ENCODE peak calls at places on chromosomes 6 and 20, in eight cellular contexts. One of them, this sample, is unnamed.
A peak's percentile ranks its signal among the peaks of the same experiment; 100 is the strongest.

GRCh38 chr6:86526238-86526637 is 411.1 kb upstream of the HTR1E start:
- DNase-seq in Panc1: no peak
- DNase-seq in SJSA1: no peak
- DNase-seq in suprapubic skin: no peak
- DNase-seq in tibial artery: no peak
- DNase-seq in heart right ventricle: no peak
- DNase-seq in heart left ventricle: no peak
- DNase-seq in CD8-positive, alpha-beta memory T cell: no peak
- DNase-seq in this sample: no peak

GRCh38 chr20:23459431-23460112 is 6.9 kb upstream of the CST11 start:
- DNase-seq in heart right ventricle: no peak
- DNase-seq in suprapubic skin: no peak
- DNase-seq in CD8-positive, alpha-beta memory T cell: no peak
- DNase-seq in Panc1: no peak
- DNase-seq in heart left ventricle: no peak
- DNase-seq in SJSA1: no peak
- DNase-seq in tibial artery: no peak
- DNase-seq in this sample: no peak

GRCh38 chr6:66568271-66568670 is 861.2 kb upstream of the EYS start:
- DNase-seq in suprapubic skin: no peak
- DNase-seq in heart right ventricle: no peak
- DNase-seq in SJSA1: no peak
- DNase-seq in tibial artery: no peak
- DNase-seq in heart left ventricle: no peak
- DNase-seq in CD8-positive, alpha-beta memory T cell: no peak
- DNase-seq in Panc1: no peak
- DNase-seq in this sample: no peak

GRCh38 chr6:5765141-5765760 is 241.5 kb downstream of the NRN1 start:
- DNase-seq in SJSA1: no peak
- DNase-seq in suprapubic skin: peak; percentile 72
- DNase-seq in tibial artery: peak; percentile 76
- DNase-seq in Panc1: no peak
- DNase-seq in heart right ventricle: no peak
- DNase-seq in CD8-positive, alpha-beta memory T cell: no peak
- DNase-seq in heart left ventricle: no peak
- DNase-seq in this sample: no peak

GRCh38 chr20:19047040-19047950 is 165.1 kb upstream of the SLC24A3 start:
- DNase-seq in CD8-positive, alpha-beta memory T cell: no peak
- DNase-seq in tibial artery: peak; percentile 86
- DNase-seq in heart left ventricle: no peak
- DNase-seq in heart right ventricle: peak; percentile 40
- DNase-seq in SJSA1: no peak
- DNase-seq in Panc1: no peak
- DNase-seq in suprapubic skin: peak; percentile 86
- DNase-seq in this sample: peak; percentile 9

GRCh38 chr6:82741325-82741995 is 324.2 kb downstream of the UBE3D start:
- DNase-seq in SJSA1: no peak
- DNase-seq in Panc1: no peak
- DNase-seq in heart left ventricle: no peak
- DNase-seq in suprapubic skin: no peak
- DNase-seq in tibial artery: no peak
- DNase-seq in CD8-positive, alpha-beta memory T cell: no peak
- DNase-seq in heart right ventricle: no peak
- DNase-seq in this sample: no peak

GRCh38 chr6:168526841-168527281 is 85.9 kb downstream of the SMOC2 start:
- DNase-seq in heart right ventricle: peak; percentile 28
- DNase-seq in Panc1: no peak
- DNase-seq in tibial artery: peak; percentile 89
- DNase-seq in CD8-positive, alpha-beta memory T cell: no peak
- DNase-seq in suprapubic skin: no peak
- DNase-seq in heart left ventricle: no peak
- DNase-seq in SJSA1: no peak
- DNase-seq in this sample: peak; percentile 61

GRCh38 chr20:58817748-58818147 is 33.0 kb downstream of the GNAS-AS1 start:
- DNase-seq in SJSA1: no peak
- DNase-seq in heart left ventricle: no peak
- DNase-seq in heart right ventricle: no peak
- DNase-seq in suprapubic skin: no peak
- DNase-seq in tibial artery: no peak
- DNase-seq in CD8-positive, alpha-beta memory T cell: no peak
- DNase-seq in Panc1: no peak
- DNase-seq in this sample: no peak

GRCh38 chr6:44256291-44257006 is 879 bp downstream of the SLC35B2 start:
- DNase-seq in heart left ventricle: no peak
- DNase-seq in heart right ventricle: no peak
- DNase-seq in suprapubic skin: no peak
- DNase-seq in Panc1: no peak
- DNase-seq in tibial artery: no peak
- DNase-seq in SJSA1: no peak
- DNase-seq in CD8-positive, alpha-beta memory T cell: no peak
- DNase-seq in this sample: peak; percentile 73

GRCh38 chr20:44187054-44187762 is at the start of gene JPH2:
- DNase-seq in heart left ventricle: peak; percentile 76
- DNase-seq in heart right ventricle: peak; percentile 84
- DNase-seq in CD8-positive, alpha-beta memory T cell: no peak
- DNase-seq in suprapubic skin: no peak
- DNase-seq in Panc1: no peak
- DNase-seq in SJSA1: peak; percentile 90
- DNase-seq in tibial artery: peak; percentile 94
- DNase-seq in this sample: peak; percentile 91

GRCh38 chr6:107603029-107603428 is 113.1 kb downstream of the SOBP start:
- DNase-seq in heart left ventricle: no peak
- DNase-seq in suprapubic skin: no peak
- DNase-seq in tibial artery: no peak
- DNase-seq in Panc1: no peak
- DNase-seq in SJSA1: no peak
- DNase-seq in CD8-positive, alpha-beta memory T cell: no peak
- DNase-seq in heart right ventricle: no peak
- DNase-seq in this sample: no peak

GRCh38 chr6:163780993-163781392 is 366.5 kb downstream of the QKI start:
- DNase-seq in Panc1: no peak
- DNase-seq in tibial artery: no peak
- DNase-seq in suprapubic skin: no peak
- DNase-seq in heart right ventricle: peak; percentile 62
- DNase-seq in heart left ventricle: peak; percentile 69
- DNase-seq in SJSA1: no peak
- DNase-seq in CD8-positive, alpha-beta memory T cell: no peak
- DNase-seq in this sample: peak; percentile 50

GRCh38 chr6:17707371-17707651 is 586 bp upstream of the NUP153 start:
- DNase-seq in tibial artery: no peak
- DNase-seq in heart left ventricle: no peak
- DNase-seq in Panc1: no peak
- DNase-seq in CD8-positive, alpha-beta memory T cell: no peak
- DNase-seq in suprapubic skin: no peak
- DNase-seq in SJSA1: no peak
- DNase-seq in heart right ventricle: no peak
- DNase-seq in this sample: no peak

GRCh38 chr6:11232968-11233626 is 629 bp upstream of the NEDD9 start:
- DNase-seq in suprapubic skin: no peak
- DNase-seq in SJSA1: no peak
- DNase-seq in heart left ventricle: no peak
- DNase-seq in Panc1: no peak
- DNase-seq in CD8-positive, alpha-beta memory T cell: no peak
- DNase-seq in tibial artery: peak; percentile 65
- DNase-seq in heart right ventricle: no peak
- DNase-seq in this sample: no peak

GRCh38 chr6:142696689-142697088 is 248.3 kb downstream of the HIVEP2 start:
- DNase-seq in tibial artery: peak; percentile 77
- DNase-seq in SJSA1: no peak
- DNase-seq in suprapubic skin: no peak
- DNase-seq in CD8-positive, alpha-beta memory T cell: no peak
- DNase-seq in heart left ventricle: no peak
- DNase-seq in Panc1: no peak
- DNase-seq in heart right ventricle: no peak
- DNase-seq in this sample: peak; percentile 48

GRCh38 chr20:50379049-50379990 is 130.9 kb upstream of the PTPN1 start:
- DNase-seq in suprapubic skin: peak; percentile 95
- DNase-seq in tibial artery: peak; percentile 97
- DNase-seq in Panc1: no peak
- DNase-seq in SJSA1: no peak
- DNase-seq in heart right ventricle: peak; percentile 94
- DNase-seq in heart left ventricle: peak; percentile 90
- DNase-seq in CD8-positive, alpha-beta memory T cell: no peak
- DNase-seq in this sample: no peak

DNA sequence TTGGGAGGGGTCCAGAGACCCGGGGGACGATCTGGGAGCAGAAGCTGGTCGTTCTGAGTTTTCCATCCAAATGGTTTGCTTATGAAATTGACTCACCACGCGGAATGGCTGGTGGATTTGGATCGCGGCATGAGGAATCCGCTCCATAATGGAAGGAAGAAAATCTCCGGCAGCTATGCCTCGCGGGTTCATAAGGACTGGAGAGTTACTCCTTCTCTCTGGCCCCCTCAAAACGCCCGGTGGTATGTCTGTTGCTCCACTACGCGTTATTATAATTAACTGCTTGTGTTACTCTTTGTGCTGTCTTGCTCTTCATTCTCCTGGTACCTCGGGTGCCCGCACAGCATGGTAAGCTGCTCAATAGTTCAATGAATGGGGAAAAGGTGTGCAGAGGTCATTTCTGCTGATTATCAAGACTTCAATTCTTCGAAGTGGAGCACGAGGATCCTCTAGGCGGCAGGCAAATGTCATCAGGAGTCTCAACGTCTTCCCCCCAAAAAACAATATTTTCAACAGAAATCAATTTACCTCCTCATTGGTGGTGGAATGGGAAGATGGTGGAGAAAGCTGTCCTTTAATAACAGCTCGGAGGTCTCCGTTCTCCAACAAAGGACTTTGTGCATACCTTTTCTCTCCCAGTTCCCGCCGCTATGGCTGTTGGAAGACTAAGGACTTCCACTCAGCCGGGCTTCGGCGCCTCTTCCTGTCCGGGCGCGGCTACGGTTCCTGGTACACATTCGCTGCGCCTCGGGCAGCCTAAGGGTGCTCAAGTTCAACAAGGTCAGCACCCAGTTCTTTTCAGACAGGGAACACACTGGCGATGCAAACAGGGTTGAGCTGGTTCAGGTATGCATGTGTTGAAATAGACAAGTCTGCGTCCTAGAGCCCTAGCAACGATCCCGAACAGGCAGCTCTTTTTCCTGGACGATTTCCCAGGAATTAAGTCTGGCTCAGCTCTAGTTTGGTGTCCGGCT is 9.2 kb upstream of the PRSS16 start:
- DNase-seq in heart right ventricle: no peak
- DNase-seq in SJSA1: no peak
- DNase-seq in Panc1: no peak
- DNase-seq in heart left ventricle: no peak
- DNase-seq in CD8-positive, alpha-beta memory T cell: no peak
- DNase-seq in tibial artery: no peak
- DNase-seq in suprapubic skin: no peak
- DNase-seq in this sample: peak; percentile 49
- H3K4me3 ChIP-seq in heart right ventricle: no peak overlapping the region
- H3K4me3 ChIP-seq in SJSA1: no peak overlapping the region
- H3K4me3 ChIP-seq in Panc1: peak overlapping the region; percentile 75
- H3K4me3 ChIP-seq in heart left ventricle: no peak overlapping the region
- H3K4me3 ChIP-seq in CD8-positive, alpha-beta memory T cell: no peak overlapping the region
- H3K4me3 ChIP-seq in tibial artery: no peak overlapping the region
- H3K4me3 ChIP-seq in suprapubic skin: no peak overlapping the region
- H3K4me3 ChIP-seq in this sample: peak overlapping the region; percentile 46

GRCh38 chr20:62585571-62585970 is 56.7 kb upstream of the SLCO4A1 start:
- DNase-seq in tibial artery: no peak
- DNase-seq in heart right ventricle: no peak
- DNase-seq in CD8-positive, alpha-beta memory T cell: no peak
- DNase-seq in Panc1: no peak
- DNase-seq in heart left ventricle: peak; percentile 33
- DNase-seq in SJSA1: no peak
- DNase-seq in suprapubic skin: no peak
- DNase-seq in this sample: no peak
- H3K27me3 ChIP-seq in tibial artery: peaks cover 74% of the 10 kb centered on the region
- H3K27me3 ChIP-seq in heart right ventricle: peaks cover 11% of the 10 kb centered on the region
- H3K27me3 ChIP-seq in CD8-positive, alpha-beta memory T cell: peaks cover 7% of the 10 kb centered on the region
- H3K27me3 ChIP-seq in Panc1: no peaks in the 10 kb centered on the region
- H3K27me3 ChIP-seq in heart left ventricle: peaks cover 29% of the 10 kb centered on the region
- H3K27me3 ChIP-seq in SJSA1: peaks cover 69% of the 10 kb centered on the region
- H3K27me3 ChIP-seq in suprapubic skin: peaks cover 84% of the 10 kb centered on the region
- H3K27me3 ChIP-seq in this sample: no peaks in the 10 kb centered on the region

GRCh38 chr6:159726918-159727716 is at the start of gene WTAP:
- DNase-seq in heart left ventricle: peak; percentile 97
- DNase-seq in CD8-positive, alpha-beta memory T cell: peak; percentile 95
- DNase-seq in SJSA1: peak; percentile 94
- DNase-seq in Panc1: peak; percentile 64
- DNase-seq in tibial artery: peak; percentile 98
- DNase-seq in suprapubic skin: peak; percentile 96
- DNase-seq in heart right ventricle: peak; percentile 95
- DNase-seq in this sample: peak; percentile 98

GRCh38 chr6:159727717-159728440 is 573 bp downstream of the WTAP start:
- DNase-seq in Panc1: no peak
- DNase-seq in SJSA1: no peak
- DNase-seq in heart left ventricle: no peak
- DNase-seq in tibial artery: no peak
- DNase-seq in heart right ventricle: no peak
- DNase-seq in CD8-positive, alpha-beta memory T cell: no peak
- DNase-seq in suprapubic skin: no peak
- DNase-seq in this sample: no peak

GRCh38 chr6:159724778-159725177 is 2.5 kb upstream of the WTAP start:
- DNase-seq in heart left ventricle: no peak
- DNase-seq in suprapubic skin: no peak
- DNase-seq in CD8-positive, alpha-beta memory T cell: no peak
- DNase-seq in Panc1: no peak
- DNase-seq in SJSA1: no peak
- DNase-seq in tibial artery: no peak
- DNase-seq in heart right ventricle: no peak
- DNase-seq in this sample: no peak

GRCh38 chr6:159728552-159728951 is 1.2 kb downstream of the WTAP start:
- DNase-seq in heart right ventricle: no peak
- DNase-seq in CD8-positive, alpha-beta memory T cell: no peak
- DNase-seq in tibial artery: no peak
- DNase-seq in heart left ventricle: no peak
- DNase-seq in Panc1: no peak
- DNase-seq in suprapubic skin: no peak
- DNase-seq in SJSA1: no peak
- DNase-seq in this sample: no peak

GRCh38 chr6:159726196-159726917 is 949 bp upstream of the WTAP start:
- DNase-seq in Panc1: no peak
- DNase-seq in SJSA1: no peak
- DNase-seq in suprapubic skin: no peak
- DNase-seq in CD8-positive, alpha-beta memory T cell: no peak
- DNase-seq in tibial artery: no peak
- DNase-seq in heart left ventricle: no peak
- DNase-seq in heart right ventricle: no peak
- DNase-seq in this sample: no peak
- H3K9me3 ChIP-seq in Panc1: no peaks in the 10 kb centered on the region
- H3K9me3 ChIP-seq in SJSA1: peaks cover 5% of the 10 kb centered on the region
- H3K9me3 ChIP-seq in suprapubic skin: no peaks in the 10 kb centered on the region
- H3K9me3 ChIP-seq in CD8-positive, alpha-beta memory T cell: no peaks in the 10 kb centered on the region
- H3K9me3 ChIP-seq in tibial artery: no peaks in the 10 kb centered on the region
- H3K9me3 ChIP-seq in heart left ventricle: no peaks in the 10 kb centered on the region
- H3K9me3 ChIP-seq in heart right ventricle: no peaks in the 10 kb centered on the region
- H3K9me3 ChIP-seq in this sample: no peaks in the 10 kb centered on the region

DNA sequence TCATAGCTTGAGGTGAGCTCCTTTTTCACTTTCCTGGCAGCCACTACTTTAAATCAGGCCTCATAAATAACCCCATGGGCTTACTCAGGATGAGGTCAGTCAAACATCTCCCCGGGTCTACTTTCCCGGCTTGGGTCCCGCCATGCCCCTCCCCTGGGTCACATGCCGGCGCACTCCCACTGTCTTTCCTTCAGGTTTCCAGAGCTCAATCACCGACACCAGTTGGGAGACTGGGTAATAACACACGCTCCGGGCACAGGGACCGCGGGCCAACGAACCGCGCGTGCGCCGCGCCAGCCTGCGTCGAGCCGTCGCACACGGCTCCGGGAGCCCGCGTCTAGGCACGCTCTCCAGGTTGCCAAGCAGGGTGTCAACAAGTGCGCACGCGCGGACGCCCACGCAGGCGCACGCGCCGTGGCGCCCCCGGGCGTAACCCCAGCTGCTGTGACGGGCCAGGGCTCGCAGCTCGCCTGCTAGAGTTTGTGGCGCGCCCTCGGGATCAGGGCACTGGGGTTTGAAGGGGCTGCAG is 31.6 kb downstream of the TFAP2B start:
- DNase-seq in CD8-positive, alpha-beta memory T cell: no peak
- DNase-seq in SJSA1: no peak
- DNase-seq in tibial artery: no peak
- DNase-seq in suprapubic skin: no peak
- DNase-seq in heart left ventricle: no peak
- DNase-seq in heart right ventricle: no peak
- DNase-seq in Panc1: no peak
- DNase-seq in this sample: no peak
- H3K4me3 ChIP-seq in CD8-positive, alpha-beta memory T cell: no peak overlapping the region
- H3K4me3 ChIP-seq in SJSA1: no peak overlapping the region
- H3K4me3 ChIP-seq in tibial artery: no peak overlapping the region
- H3K4me3 ChIP-seq in suprapubic skin: peak overlapping the region; percentile 43
- H3K4me3 ChIP-seq in heart left ventricle: no peak overlapping the region
- H3K4me3 ChIP-seq in heart right ventricle: peak overlapping the region; percentile 7
- H3K4me3 ChIP-seq in Panc1: no peak overlapping the region
- H3K4me3 ChIP-seq in this sample: no peak overlapping the region

This sample was measured in MG63.